ENCODE peak calls at places on chromosomes 3 and 15, in ten cellular contexts. One of them, this sample, is unnamed.
A peak's percentile ranks its signal among the peaks of the same experiment; 100 is the strongest.

GRCh38 chr3:134796313-134797079 is 1.4 kb downstream of the EPHB1 start:
- DNase-seq in keratinocyte: no peak
- DNase-seq in hepatocyte: peak; percentile 26
- DNase-seq in A549: no peak
- DNase-seq in kidney epithelial cell: no peak
- DNase-seq in cardiac muscle cell: peak; percentile 42
- DNase-seq in DND-41: no peak
- DNase-seq in heart left ventricle: no peak
- DNase-seq in right atrium auricular region: no peak
- DNase-seq in AG04450: no peak
- DNase-seq in this sample: no peak

GRCh38 chr3:152595975-152596832 is 238.7 kb upstream of the P2RY1 start:
- DNase-seq in DND-41: no peak
- DNase-seq in AG04450: peak; percentile 34
- DNase-seq in heart left ventricle: peak; percentile 55
- DNase-seq in kidney epithelial cell: peak; percentile 48
- DNase-seq in right atrium auricular region: no peak
- DNase-seq in keratinocyte: no peak
- DNase-seq in hepatocyte: peak; percentile 34
- DNase-seq in cardiac muscle cell: peak; percentile 19
- DNase-seq in A549: no peak
- DNase-seq in this sample: peak; percentile 41

GRCh38 chr3:120284702-120285507 is at the start of gene GPR156:
- DNase-seq in right atrium auricular region: no peak
- DNase-seq in keratinocyte: no peak
- DNase-seq in heart left ventricle: no peak
- DNase-seq in cardiac muscle cell: peak; percentile 30
- DNase-seq in hepatocyte: peak; percentile 48
- DNase-seq in DND-41: no peak
- DNase-seq in kidney epithelial cell: no peak
- DNase-seq in AG04450: no peak
- DNase-seq in A549: peak; percentile 12
- DNase-seq in this sample: no peak

GRCh38 chr3:142904639-142905441 is 16.0 kb upstream of the PCOLCE2 start:
- DNase-seq in heart left ventricle: no peak
- DNase-seq in A549: peak; percentile 52
- DNase-seq in hepatocyte: peak; percentile 75
- DNase-seq in kidney epithelial cell: no peak
- DNase-seq in AG04450: no peak
- DNase-seq in right atrium auricular region: peak; percentile 72
- DNase-seq in DND-41: no peak
- DNase-seq in cardiac muscle cell: peak; percentile 35
- DNase-seq in keratinocyte: no peak
- DNase-seq in this sample: no peak

GRCh38 chr3:12046406-12046805 is 42.2 kb downstream of the SYN2 start:
- DNase-seq in DND-41: no peak
- DNase-seq in hepatocyte: peak; percentile 9
- DNase-seq in heart left ventricle: no peak
- DNase-seq in keratinocyte: no peak
- DNase-seq in cardiac muscle cell: no peak
- DNase-seq in kidney epithelial cell: no peak
- DNase-seq in A549: peak; percentile 6
- DNase-seq in AG04450: no peak
- DNase-seq in right atrium auricular region: no peak
- DNase-seq in this sample: no peak

GRCh38 chr3:141094851-141095545 is 43.9 kb downstream of the SPSB4 start:
- DNase-seq in hepatocyte: no peak
- DNase-seq in cardiac muscle cell: no peak
- DNase-seq in DND-41: no peak
- DNase-seq in AG04450: no peak
- DNase-seq in right atrium auricular region: peak; percentile 87
- DNase-seq in keratinocyte: no peak
- DNase-seq in heart left ventricle: peak; percentile 88
- DNase-seq in A549: no peak
- DNase-seq in kidney epithelial cell: no peak
- DNase-seq in this sample: no peak

GRCh38 chr3:100463646-100464155 is 28.7 kb upstream of the TMEM45A start:
- DNase-seq in heart left ventricle: no peak
- DNase-seq in hepatocyte: no peak
- DNase-seq in kidney epithelial cell: no peak
- DNase-seq in A549: no peak
- DNase-seq in keratinocyte: no peak
- DNase-seq in cardiac muscle cell: no peak
- DNase-seq in DND-41: no peak
- DNase-seq in right atrium auricular region: no peak
- DNase-seq in AG04450: no peak
- DNase-seq in this sample: no peak

GRCh38 chr3:10173926-10174435 is 9.3 kb downstream of the IRAK2 start:
- DNase-seq in right atrium auricular region: peak; percentile 96
- DNase-seq in DND-41: no peak
- DNase-seq in heart left ventricle: peak; percentile 73
- DNase-seq in A549: peak; percentile 77
- DNase-seq in cardiac muscle cell: no peak
- DNase-seq in keratinocyte: no peak
- DNase-seq in AG04450: peak; percentile 93
- DNase-seq in hepatocyte: peak; percentile 27
- DNase-seq in kidney epithelial cell: peak; percentile 99
- DNase-seq in this sample: peak; percentile 94

GRCh38 chr3:144237351-144237750 is 265.7 kb downstream of the DIPK2A start:
- DNase-seq in kidney epithelial cell: no peak
- DNase-seq in right atrium auricular region: no peak
- DNase-seq in DND-41: no peak
- DNase-seq in AG04450: no peak
- DNase-seq in heart left ventricle: no peak
- DNase-seq in A549: no peak
- DNase-seq in keratinocyte: no peak
- DNase-seq in hepatocyte: no peak
- DNase-seq in cardiac muscle cell: no peak
- DNase-seq in this sample: no peak

GRCh38 chr15:31352911-31353811 is 26.5 kb downstream of the KLF13 start:
- DNase-seq in right atrium auricular region: no peak
- DNase-seq in cardiac muscle cell: peak; percentile 90
- DNase-seq in DND-41: peak; percentile 49
- DNase-seq in hepatocyte: peak; percentile 48
- DNase-seq in kidney epithelial cell: peak; percentile 47
- DNase-seq in heart left ventricle: peak; percentile 88
- DNase-seq in A549: no peak
- DNase-seq in keratinocyte: no peak
- DNase-seq in AG04450: peak; percentile 68
- DNase-seq in this sample: no peak

GRCh38 chr15:31352283-31352880 is 25.7 kb downstream of the KLF13 start:
- DNase-seq in DND-41: no peak
- DNase-seq in heart left ventricle: peak; percentile 84
- DNase-seq in hepatocyte: no peak
- DNase-seq in cardiac muscle cell: peak; percentile 37
- DNase-seq in kidney epithelial cell: no peak
- DNase-seq in AG04450: no peak
- DNase-seq in A549: no peak
- DNase-seq in right atrium auricular region: no peak
- DNase-seq in keratinocyte: no peak
- DNase-seq in this sample: no peak

GRCh38 chr15:31357148-31357547 is 30.5 kb downstream of the KLF13 start:
- DNase-seq in A549: no peak
- DNase-seq in heart left ventricle: no peak
- DNase-seq in DND-41: no peak
- DNase-seq in cardiac muscle cell: no peak
- DNase-seq in AG04450: no peak
- DNase-seq in kidney epithelial cell: no peak
- DNase-seq in keratinocyte: no peak
- DNase-seq in hepatocyte: no peak
- DNase-seq in right atrium auricular region: no peak
- DNase-seq in this sample: no peak

GRCh38 chr15:31350771-31351170 is 24.1 kb downstream of the KLF13 start:
- DNase-seq in right atrium auricular region: no peak
- DNase-seq in DND-41: no peak
- DNase-seq in hepatocyte: no peak
- DNase-seq in heart left ventricle: no peak
- DNase-seq in AG04450: no peak
- DNase-seq in kidney epithelial cell: no peak
- DNase-seq in A549: no peak
- DNase-seq in cardiac muscle cell: no peak
- DNase-seq in keratinocyte: no peak
- DNase-seq in this sample: no peak

GRCh38 chr15:31353931-31354330 is 27.3 kb downstream of the KLF13 start:
- DNase-seq in DND-41: no peak
- DNase-seq in keratinocyte: no peak
- DNase-seq in AG04450: no peak
- DNase-seq in cardiac muscle cell: no peak
- DNase-seq in heart left ventricle: peak; percentile 74
- DNase-seq in right atrium auricular region: no peak
- DNase-seq in hepatocyte: no peak
- DNase-seq in A549: no peak
- DNase-seq in kidney epithelial cell: no peak
- DNase-seq in this sample: no peak
- H3K4me3 ChIP-seq in DND-41: no peak overlapping the region
- H3K4me3 ChIP-seq in keratinocyte: no peak overlapping the region
- H3K4me3 ChIP-seq in AG04450: no peak overlapping the region
- H3K4me3 ChIP-seq in cardiac muscle cell: no peak overlapping the region
- H3K4me3 ChIP-seq in heart left ventricle: peak overlapping the region; percentile 37
- H3K4me3 ChIP-seq in right atrium auricular region: no peak overlapping the region
- H3K4me3 ChIP-seq in hepatocyte: no peak overlapping the region
- H3K4me3 ChIP-seq in A549: no peak overlapping the region
- H3K4me3 ChIP-seq in kidney epithelial cell: no peak overlapping the region
- H3K4me3 ChIP-seq in this sample: no peak overlapping the region

GRCh38 chr3:34258271-34259015 is 460.0 kb downstream of the PDCD6IP start:
- DNase-seq in right atrium auricular region: no peak
- DNase-seq in keratinocyte: no peak
- DNase-seq in cardiac muscle cell: peak; percentile 15
- DNase-seq in DND-41: no peak
- DNase-seq in hepatocyte: no peak
- DNase-seq in AG04450: no peak
- DNase-seq in A549: no peak
- DNase-seq in heart left ventricle: no peak
- DNase-seq in kidney epithelial cell: no peak
- DNase-seq in this sample: no peak

GRCh38 chr3:34263014-34263714 is 464.7 kb downstream of the PDCD6IP start:
- DNase-seq in keratinocyte: no peak
- DNase-seq in hepatocyte: no peak
- DNase-seq in right atrium auricular region: no peak
- DNase-seq in A549: no peak
- DNase-seq in DND-41: no peak
- DNase-seq in heart left ventricle: no peak
- DNase-seq in cardiac muscle cell: peak; percentile 17
- DNase-seq in AG04450: no peak
- DNase-seq in kidney epithelial cell: no peak
- DNase-seq in this sample: no peak

GRCh38 chr3:34264650-34265049 is 466.2 kb downstream of the PDCD6IP start:
- DNase-seq in DND-41: no peak
- DNase-seq in heart left ventricle: no peak
- DNase-seq in right atrium auricular region: no peak
- DNase-seq in kidney epithelial cell: no peak
- DNase-seq in keratinocyte: no peak
- DNase-seq in hepatocyte: no peak
- DNase-seq in A549: no peak
- DNase-seq in AG04450: no peak
- DNase-seq in cardiac muscle cell: no peak
- DNase-seq in this sample: no peak

GRCh38 chr3:34260266-34260990 is 462.0 kb downstream of the PDCD6IP start:
- DNase-seq in kidney epithelial cell: peak; percentile 19
- DNase-seq in keratinocyte: no peak
- DNase-seq in A549: peak; percentile 44
- DNase-seq in right atrium auricular region: peak; percentile 62
- DNase-seq in AG04450: peak; percentile 1
- DNase-seq in DND-41: peak; percentile 73
- DNase-seq in hepatocyte: peak; percentile 79
- DNase-seq in heart left ventricle: peak; percentile 37
- DNase-seq in cardiac muscle cell: peak; percentile 74
- DNase-seq in this sample: peak; percentile 7

DNA sequence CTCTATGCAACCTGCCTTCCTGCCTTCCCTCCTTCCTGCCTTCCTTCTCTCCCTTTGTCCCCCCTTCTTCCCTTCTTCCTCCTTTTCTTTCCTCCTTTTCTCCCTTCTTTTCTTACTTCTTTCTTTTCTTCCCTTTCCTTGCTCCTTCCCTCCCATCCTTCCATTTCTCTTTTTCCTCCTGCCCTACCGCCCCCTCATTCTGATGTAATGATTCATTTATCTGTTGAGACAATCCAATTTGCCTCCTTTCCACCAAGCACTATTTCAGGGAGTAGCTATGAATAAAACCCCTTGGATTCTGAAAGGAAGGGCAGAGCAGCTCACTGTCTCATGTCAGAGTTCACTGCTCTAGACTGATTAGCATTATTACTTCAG is 462.5 kb downstream of the PDCD6IP start:
- DNase-seq in A549: no peak
- DNase-seq in DND-41: no peak
- DNase-seq in AG04450: no peak
- DNase-seq in kidney epithelial cell: peak; percentile 23
- DNase-seq in keratinocyte: no peak
- DNase-seq in cardiac muscle cell: no peak
- DNase-seq in hepatocyte: no peak
- DNase-seq in right atrium auricular region: no peak
- DNase-seq in heart left ventricle: no peak
- DNase-seq in this sample: peak; percentile 29
- TF ChIP-seq CTCF in A549: no peak
- TF ChIP-seq CTCF in DND-41: no peak
- TF ChIP-seq CTCF in AG04450: no peak
- TF ChIP-seq CTCF in kidney epithelial cell: no peak
- TF ChIP-seq CTCF in keratinocyte: no peak
- TF ChIP-seq CTCF in cardiac muscle cell: no peak
- TF ChIP-seq CTCF in hepatocyte: no peak
- TF ChIP-seq CTCF in right atrium auricular region: peak; percentile 33
- TF ChIP-seq CTCF in heart left ventricle: no peak
- TF ChIP-seq CTCF in this sample: no peak

DNA sequence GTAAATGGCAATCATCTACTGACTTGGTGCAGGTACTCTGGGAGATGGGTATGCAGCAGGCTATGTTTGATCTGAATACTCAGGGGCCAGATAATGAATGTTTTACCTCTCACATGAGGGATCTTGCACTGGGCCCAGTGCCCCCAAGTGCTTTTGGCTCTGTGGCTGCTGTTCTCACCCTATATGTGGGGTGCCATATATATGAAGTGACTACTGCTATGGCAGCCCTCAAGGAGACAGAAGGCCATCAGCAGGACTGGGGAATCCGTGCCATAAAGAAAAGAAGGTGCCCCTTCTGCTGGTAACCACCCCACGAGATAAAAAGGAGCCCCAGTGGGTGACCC is 302.1 kb downstream of the ZPLD1 start:
- DNase-seq in A549: no peak
- DNase-seq in cardiac muscle cell: no peak
- DNase-seq in hepatocyte: no peak
- DNase-seq in kidney epithelial cell: no peak
- DNase-seq in DND-41: no peak
- DNase-seq in keratinocyte: no peak
- DNase-seq in right atrium auricular region: no peak
- DNase-seq in AG04450: no peak
- DNase-seq in heart left ventricle: no peak
- DNase-seq in this sample: no peak
- H3K4me3 ChIP-seq in A549: no peak overlapping the region
- H3K4me3 ChIP-seq in cardiac muscle cell: no peak overlapping the region
- H3K4me3 ChIP-seq in hepatocyte: no peak overlapping the region
- H3K4me3 ChIP-seq in kidney epithelial cell: no peak overlapping the region
- H3K4me3 ChIP-seq in DND-41: no peak overlapping the region
- H3K4me3 ChIP-seq in keratinocyte: no peak overlapping the region
- H3K4me3 ChIP-seq in right atrium auricular region: no peak overlapping the region
- H3K4me3 ChIP-seq in AG04450: no peak overlapping the region
- H3K4me3 ChIP-seq in heart left ventricle: no peak overlapping the region
- H3K4me3 ChIP-seq in this sample: no peak overlapping the region

DNA sequence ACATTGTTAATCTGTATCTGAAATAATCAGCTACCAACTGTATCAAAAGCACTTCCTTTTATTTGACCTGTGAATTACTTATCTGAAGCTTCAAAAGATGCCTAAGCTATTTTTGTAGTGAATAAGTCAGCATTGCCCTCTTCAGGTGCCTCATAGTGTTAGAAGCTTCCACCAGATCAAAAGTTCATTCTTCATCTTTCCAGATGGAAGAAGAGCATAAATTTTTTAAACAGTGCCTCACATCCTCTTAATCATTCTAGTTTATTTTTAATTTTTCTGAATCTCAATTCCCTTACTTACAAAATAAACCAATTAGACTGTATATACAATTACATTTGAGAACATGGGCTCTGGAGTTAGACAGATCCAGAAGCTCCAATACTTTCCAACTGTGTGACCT is 65.0 kb downstream of the MYO5A start:
- DNase-seq in AG04450: no peak
- DNase-seq in hepatocyte: no peak
- DNase-seq in right atrium auricular region: no peak
- DNase-seq in kidney epithelial cell: no peak
- DNase-seq in A549: peak; percentile 31
- DNase-seq in DND-41: no peak
- DNase-seq in cardiac muscle cell: no peak
- DNase-seq in keratinocyte: no peak
- DNase-seq in heart left ventricle: no peak
- DNase-seq in this sample: no peak
- TF ChIP-seq CTCF in AG04450: peak; percentile 10
- TF ChIP-seq CTCF in hepatocyte: peak; percentile 15
- TF ChIP-seq CTCF in right atrium auricular region: peak; percentile 46
- TF ChIP-seq CTCF in kidney epithelial cell: peak; percentile 12
- TF ChIP-seq CTCF in A549: peak; percentile 28
- TF ChIP-seq CTCF in DND-41: peak; percentile 9
- TF ChIP-seq CTCF in cardiac muscle cell: no peak
- TF ChIP-seq CTCF in keratinocyte: peak; percentile 17
- TF ChIP-seq CTCF in heart left ventricle: peak; percentile 19
- TF ChIP-seq CTCF in this sample: peak; percentile 42